ENCODE peak calls at places on chromosomes 7 and 10, in five cellular contexts. H is GM12865, W is endothelial cell of umbilical vein, T is retina, B is GM10248. S is an unnamed sample.
A peak's percentile ranks its signal among the peaks of the same experiment; 100 is the strongest.

GRCh38 chr7:85230623-85231022 is 43.8 kb upstream of the SEMA3D start:
- DNase-seq in H (no peak), W (no peak), T (no peak), B (no peak), S (no peak)

GRCh38 chr10:75088640-75089039 is 22.8 kb upstream of the SAMD8 start:
- DNase-seq in H (no peak), W (no peak), T (no peak), B (no peak), S (no peak)

GRCh38 chr7:74290590-74290950 is 1.4 kb downstream of the CLIP2 start:
- DNase-seq in H (no peak), W (no peak), T (no peak), B (no peak), S (no peak)

GRCh38 chr10:62341419-62341818 is 32.8 kb upstream of the ZNF365 start:
- DNase-seq in H (no peak), W (no peak), T (no peak), B (no peak), S (no peak)

GRCh38 chr10:36188461-36188860 is 546.4 kb upstream of the FZD8 start:
- DNase-seq in H (no peak), W (no peak), T (no peak), B (no peak), S (peak; percentile 55)

GRCh38 chr7:72213081-72213480 is 199.1 kb downstream of the CALN1 start:
- DNase-seq in H (no peak), W (no peak), T (no peak), B (no peak), S (no peak)

GRCh38 chr7:44805950-44806349 is 9.5 kb downstream of the PPIA start:
- DNase-seq in H (no peak), W (no peak), T (no peak), B (no peak), S (no peak)

GRCh38 chr7:155357573-155358041 is 59.9 kb downstream of the INSIG1 start:
- DNase-seq in H (no peak), W (no peak), T (no peak), B (no peak), S (no peak)

GRCh38 chr7:117479480-117480224 is at the start of gene CFTR:
- DNase-seq in H (no peak), W (no peak), T (no peak), B (peak; percentile 20), S (no peak)

GRCh38 chr10:59708816-59709471 is 706 bp downstream of the SLC16A9 start:
- DNase-seq in H (peak; percentile 44), W (peak; percentile 2), T (peak; percentile 84), B (peak; percentile 46), S (peak; percentile 30)

GRCh38 chr10:43254199-43254730 is 12.6 kb downstream of the RASGEF1A start:
- DNase-seq in H (no peak), W (no peak), T (no peak), B (no peak), S (no peak)

GRCh38 chr7:101746311-101746710 is 71.1 kb upstream of the CUX1 start:
- DNase-seq in H (peak; percentile 43), W (no peak), T (no peak), B (no peak), S (no peak)

GRCh38 chr10:77922551-77923179 is 3.9 kb downstream of the DLG5 start:
- DNase-seq in H (no peak), W (no peak), T (no peak), B (no peak), S (no peak)

GRCh38 chr7:13117103-13117502 is 429.7 kb downstream of the ARL4A start:
- DNase-seq in H (no peak), W (peak; percentile 62), T (no peak), B (no peak), S (peak; percentile 5)

GRCh38 chr10:88979153-88979562 is 11.4 kb upstream of the FAS start:
- DNase-seq in H (no peak), W (no peak), T (peak; percentile 34), B (no peak), S (no peak)

GRCh38 chr7:218316-218715 is 25.9 kb downstream of the FAM20C start:
- DNase-seq in H (no peak), W (no peak), T (no peak), B (no peak), S (no peak)

GRCh38 chr10:45373003-45373782 is 823 bp upstream of the ALOX5 start:
- DNase-seq in H (peak; percentile 59), W (no peak), T (peak; percentile 66), B (peak; percentile 43), S (no peak)

GRCh38 chr7:152989889-152990380 is 230.4 kb downstream of the ACTR3B start:
- DNase-seq in H (no peak), W (no peak), T (no peak), B (no peak), S (no peak)

GRCh38 chr10:117921421-117921820 is 125.3 kb downstream of the RAB11FIP2 start:
- DNase-seq in H (no peak), W (no peak), T (no peak), B (no peak), S (no peak)

GRCh38 chr7:94418851-94419250 is 24.2 kb downstream of the COL1A2 start:
- DNase-seq in H (no peak), W (no peak), T (no peak), B (no peak), S (no peak)

GRCh38 chr10:101704306-101704705 is 9.3 kb upstream of the FBXW4 start:
- DNase-seq in H (no peak), W (no peak), T (peak; percentile 23), B (no peak), S (no peak)

GRCh38 chr10:21473135-21473534 is 52.3 kb downstream of the SKIDA1 start:
- DNase-seq in H (no peak), W (no peak), T (no peak), B (no peak), S (no peak)

GRCh38 chr10:97037365-97038361 is 148.1 kb downstream of the SLIT1 start:
- DNase-seq in H (peak; percentile 81), W (peak; percentile 82), T (peak; percentile 88), B (peak; percentile 83), S (peak; percentile 66)